ENCODE peak calls at places on chromosomes 7 and 10, in seven cellular contexts. T is cardiac muscle cell, F is T-helper 9 cell, Y is SJSA1, P is kidney, I is fibroblast of mammary gland, A is HS-5. S is an unnamed sample.

GRCh38 chr10:59709472-59710125 is at the start of gene SLC16A9:
- DNase-seq in T (peak; percentile 75), P (peak; percentile 90), F (no peak), I (peak; percentile 20), Y (peak; percentile 40), A (peak; percentile 36), S (peak; percentile 71)

GRCh38 chr7:41624818-41625217 is 78.1 kb downstream of the INHBA start:
- DNase-seq in Y (no peak), P (no peak), T (no peak), I (peak; percentile 59), F (no peak), A (no peak), S (no peak)

GRCh38 chr7:131527462-131527861 is 29.0 kb downstream of the PODXL start:
- DNase-seq in P (peak; percentile 15), A (no peak), T (no peak), F (no peak), Y (no peak), I (no peak), S (no peak)

GRCh38 chr7:55435466-55435865 is 70.3 kb downstream of the LANCL2 start:
- DNase-seq in I (no peak), Y (no peak), A (no peak), T (no peak), F (no peak), P (no peak), S (no peak)

GRCh38 chr10:132463333-132464255 is 66.6 kb downstream of the PWWP2B start:
- DNase-seq in P (peak; percentile 57), Y (no peak), A (no peak), T (no peak), I (peak; percentile 34), F (no peak), S (no peak)

GRCh38 chr10:78194539-78195402 is 161.1 kb downstream of the RPS24 start:
- DNase-seq in P (no peak), Y (peak; percentile 87), F (no peak), T (no peak), I (peak; percentile 10), A (no peak), S (no peak)

GRCh38 chr10:119762805-119763798 is 37.3 kb downstream of the INPP5F start:
- DNase-seq in T (no peak), Y (no peak), P (no peak), I (no peak), F (no peak), A (no peak), S (no peak)

GRCh38 chr7:732094-732541 is 5.0 kb upstream of the PRKAR1B start:
- DNase-seq in T (peak; percentile 45), F (no peak), A (no peak), Y (no peak), I (no peak), P (no peak), S (no peak)

GRCh38 chr10:73044378-73045285 is 52.0 kb downstream of the P4HA1 start:
- DNase-seq in P (no peak), T (no peak), A (peak; percentile 82), F (no peak), Y (no peak), I (peak; percentile 92), S (no peak)

GRCh38 chr10:104323085-104323484 is 15.2 kb downstream of the ITPRIP start:
- DNase-seq in T (no peak), Y (no peak), A (no peak), P (peak; percentile 8), I (no peak), F (no peak), S (no peak)

GRCh38 chr7:55534916-55535636 is 37.2 kb downstream of the VOPP1 start:
- DNase-seq in A (no peak), P (no peak), T (no peak), I (no peak), Y (no peak), F (no peak), S (peak; percentile 73)

GRCh38 chr7:69963388-69963787 is 365.1 kb downstream of the AUTS2 start:
- DNase-seq in T (no peak), P (no peak), Y (no peak), F (no peak), A (no peak), I (no peak), S (no peak)

GRCh38 chr10:104447331-104447730 is 93.7 kb downstream of the CFAP58 start:
- DNase-seq in I (peak; percentile 56), F (no peak), T (no peak), P (no peak), A (no peak), Y (no peak), S (no peak)

GRCh38 chr10:130567436-130567835 is 431.2 kb downstream of the GLRX3 start:
- DNase-seq in I (no peak), F (no peak), T (no peak), Y (no peak), A (no peak), P (peak; percentile 58), S (no peak)

GRCh38 chr7:135857519-135858274 is 109.1 kb upstream of the FAM180A start:
- DNase-seq in T (no peak), A (no peak), I (no peak), F (no peak), Y (no peak), P (no peak), S (no peak)

GRCh38 chr7:80770675-80771081 is 132.2 kb downstream of the CD36 start:
- DNase-seq in T (no peak), A (no peak), Y (peak; percentile 11), P (no peak), F (no peak), I (no peak), S (peak; percentile 18)

GRCh38 chr7:37424995-37425394 is 23.7 kb downstream of the ELMO1 start:
- DNase-seq in I (no peak), Y (no peak), P (no peak), A (no peak), T (no peak), F (no peak), S (no peak)

GRCh38 chr10:34719336-34719735 is 95.8 kb downstream of the PARD3 start:
- DNase-seq in A (no peak), F (no peak), P (no peak), Y (no peak), I (no peak), T (no peak), S (no peak)

GRCh38 chr10:132554991-132555647 is 17.5 kb downstream of the INPP5A start:
- DNase-seq in I (no peak), Y (no peak), T (no peak), A (no peak), F (no peak), P (peak; percentile 80), S (peak; percentile 60)

GRCh38 chr10:43125274-43125845 is 12.9 kb upstream of the CSGALNACT2 start:
- DNase-seq in Y (no peak), I (no peak), F (no peak), T (no peak), A (no peak), P (no peak), S (no peak)

GRCh38 chr7:116633131-116633988 is 38.6 kb upstream of the MET start:
- DNase-seq in I (peak; percentile 60), T (no peak), A (no peak), F (no peak), P (no peak), Y (no peak), S (peak; percentile 29)

GRCh38 chr10:62433181-62433692 is 59.1 kb downstream of the ZNF365 start:
- DNase-seq in I (peak; percentile 99), P (peak; percentile 57), A (peak; percentile 90), F (no peak), Y (peak; percentile 89), T (no peak), S (no peak)

GRCh38 chr7:136857573-136857972 is 10.9 kb upstream of the CHRM2 start:
- DNase-seq in A (no peak), T (peak; percentile 67), P (no peak), Y (no peak), F (no peak), I (peak; percentile 15), S (no peak)

GRCh38 chr10:21171936-21172773 is 275.0 kb upstream of the NEBL start:
- DNase-seq in T (no peak), I (no peak), A (no peak), F (no peak), P (no peak), Y (no peak), S (no peak)

GRCh38 chr7:28002638-28003037 is 178.0 kb downstream of the JAZF1 start:
- DNase-seq in I (peak; percentile 43), P (no peak), F (no peak), T (no peak), Y (no peak), A (no peak), S (no peak)

GRCh38 chr10:110829721-110830410 is 41.9 kb upstream of the PDCD4 start:
- DNase-seq in I (no peak), T (no peak), P (no peak), F (no peak), Y (no peak), A (no peak), S (no peak)